ENCODE peak calls at places on chromosome 7, in four cellular contexts. U is suprapubic skin; O is activated effector memory CD4-positive, alpha-beta T cell treated with Interleukin-2 at 50 U/mL for 16 hours; A is cardiac muscle cell. I is an unnamed sample.

GRCh38 chr7:120227255-120227654 is 45.7 kb upstream of the KCND2 start:
- DNase-seq in U (no peak), O (no peak), A (no peak), I (no peak)

GRCh38 chr7:137109966-137110930 is 233.3 kb downstream of the PTN start:
- DNase-seq in U (no peak), O (no peak), A (no peak), I (no peak)

GRCh38 chr7:114784756-114785155 is 137.1 kb upstream of the MDFIC start:
- DNase-seq in U (no peak), O (no peak), A (no peak), I (no peak)

GRCh38 chr7:17101207-17101696 is 197.2 kb upstream of the AHR start:
- DNase-seq in U (no peak), O (no peak), A (no peak), I (no peak)

GRCh38 chr7:72278550-72278949 is 133.6 kb downstream of the CALN1 start:
- DNase-seq in U (no peak), O (no peak), A (no peak), I (no peak)

GRCh38 chr7:26265061-26265460 is 26.6 kb upstream of the SNX10 start:
- DNase-seq in U (no peak), O (no peak), A (no peak), I (no peak)

GRCh38 chr7:101093907-101094306 is 8.6 kb downstream of the TRIM56 start:
- DNase-seq in U (no peak), O (no peak), A (no peak), I (no peak)

GRCh38 chr7:106623846-106624245 is 37.1 kb downstream of the CCDC71L start:
- DNase-seq in U (no peak), O (no peak), A (no peak), I (no peak)

GRCh38 chr7:85021090-85021704 is 165.7 kb downstream of the SEMA3D start:
- DNase-seq in U (no peak), O (no peak), A (peak), I (no peak)